ENCODE peak calls at places on chromosomes 12 and 14, in ten cellular contexts. R, X, Q, Z, J, D, T, I, A and L are unnamed samples.

GRCh38 chr12:53205747-53206146 is 1.3 kb downstream of the ITGB7 start:
- DNase-seq in R (peak; percentile 94), Z (no peak), J (no peak), D (peak; percentile 83), T (peak; percentile 49), A (no peak), I (peak; percentile 89), X (no peak), Q (peak; percentile 88), L (peak; percentile 89)

GRCh38 chr14:88168498-88169165 is 154.4 kb downstream of the KCNK10 start:
- DNase-seq in X (no peak), I (peak; percentile 61), A (no peak), T (peak; percentile 83), Z (peak; percentile 76), R (peak; percentile 21), J (peak; percentile 56), Q (peak; percentile 13), D (peak; percentile 15), L (peak; percentile 6)

GRCh38 chr12:13339538-13339937 is 143.0 kb downstream of the EMP1 start:
- DNase-seq in D (no peak), X (no peak), Q (peak; percentile 7), Z (no peak), R (peak; percentile 21), A (no peak), J (no peak), T (no peak), I (no peak), L (no peak)

GRCh38 chr12:51958542-51958941 is 7.0 kb downstream of the ACVR1B start:
- DNase-seq in D (no peak), A (no peak), T (peak; percentile 33), J (no peak), R (no peak), Q (no peak), Z (no peak), X (no peak), I (no peak), L (no peak)

GRCh38 chr14:32417956-32418552 is 89.0 kb downstream of the AKAP6 start:
- DNase-seq in Q (peak; percentile 69), J (peak; percentile 25), R (peak; percentile 83), A (no peak), X (peak; percentile 75), I (peak; percentile 76), T (no peak), D (peak; percentile 57), Z (no peak), L (peak; percentile 64)

GRCh38 chr14:28813810-28814209 is 47.2 kb downstream of the FOXG1 start:
- DNase-seq in A (no peak), T (no peak), R (peak; percentile 4), X (no peak), Z (no peak), I (no peak), D (peak; percentile 9), Q (no peak), J (no peak), L (no peak)

GRCh38 chr12:42477931-42478330 is 111.6 kb downstream of the PRICKLE1 start:
- DNase-seq in Z (no peak), Q (no peak), T (no peak), D (no peak), X (no peak), R (peak; percentile 39), J (no peak), A (no peak), I (no peak), L (peak; percentile 47)

GRCh38 chr12:42564540-42564939 is 25.0 kb downstream of the PRICKLE1 start:
- DNase-seq in D (peak; percentile 53), X (no peak), Z (no peak), T (no peak), J (no peak), A (no peak), I (no peak), Q (no peak), R (peak; percentile 34), L (no peak)

GRCh38 chr14:91246051-91246852 is 1.7 kb upstream of the GPR68 start:
- DNase-seq in T (no peak), Q (no peak), X (no peak), R (no peak), D (no peak), A (no peak), I (no peak), J (no peak), Z (no peak), L (no peak)

GRCh38 chr14:22391908-22392307 is 197.1 kb downstream of the DAD1 start:
- DNase-seq in Z (peak; percentile 84), R (peak; percentile 71), J (peak; percentile 68), Q (peak; percentile 72), D (peak; percentile 72), X (peak; percentile 34), T (peak; percentile 85), I (peak; percentile 88), A (no peak), L (peak; percentile 70)

GRCh38 chr14:94689985-94690400 is 77.8 kb downstream of the SERPINA3 start:
- DNase-seq in R (no peak), A (no peak), Q (no peak), I (no peak), Z (no peak), D (no peak), X (no peak), J (no peak), T (no peak), L (no peak)

GRCh38 chr12:82383930-82384513 is 25.7 kb downstream of the METTL25 start:
- DNase-seq in D (peak; percentile 42), X (peak; percentile 10), Q (peak; percentile 25), T (no peak), J (no peak), R (peak; percentile 51), Z (peak; percentile 41), A (no peak), I (peak; percentile 61), L (peak; percentile 51)

GRCh38 chr12:55757701-55758100 is 14.8 kb downstream of the GDF11 start:
- DNase-seq in T (no peak), I (no peak), A (no peak), Q (no peak), R (no peak), Z (no peak), J (no peak), D (no peak), X (no peak), L (no peak)

DNA sequence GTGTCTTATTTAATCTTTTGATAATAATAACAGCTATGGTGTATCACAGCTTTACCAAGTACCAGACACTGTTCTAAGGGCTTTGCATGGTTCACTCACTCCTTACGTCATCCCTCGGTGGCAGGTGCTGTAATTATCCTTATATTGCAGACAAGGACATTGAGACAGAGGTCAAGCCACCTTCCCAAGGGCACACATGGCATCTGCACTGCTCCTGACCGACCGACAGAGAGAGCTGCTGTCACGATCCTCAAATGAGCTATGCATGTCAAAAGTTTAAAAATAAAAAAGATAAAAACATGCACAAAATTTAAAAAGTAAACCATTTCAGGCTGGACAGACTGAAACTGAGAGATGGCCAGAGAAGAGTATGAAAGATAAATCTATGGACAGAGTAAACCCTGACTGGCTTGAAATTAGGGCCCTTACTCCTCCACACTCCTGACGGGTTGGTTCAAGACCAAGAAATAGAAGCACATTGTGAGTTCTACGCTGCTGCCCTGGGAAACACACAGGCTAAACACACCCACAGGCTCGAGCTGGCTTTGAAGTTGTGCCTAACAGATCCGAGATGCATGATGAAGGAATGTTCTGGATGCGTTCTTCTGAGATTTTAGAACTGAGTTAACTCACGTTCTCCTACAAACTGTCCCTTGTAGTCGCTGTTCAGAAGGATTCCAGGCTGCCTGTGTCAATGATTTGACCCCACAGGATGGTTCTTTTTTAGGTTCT is 268.7 kb downstream of the ZFP36L1 start:
- DNase-seq in R (peak; percentile 66), Q (no peak), Z (no peak), I (no peak), T (peak; percentile 33), D (no peak), J (peak; percentile 53), X (no peak), A (no peak), L (peak; percentile 36)
- TF ChIP-seq CTCF in R (peak; percentile 31), Q (peak; percentile 66), Z (peak; percentile 26), I (peak; percentile 37), T (peak; percentile 43), D (no peak), J (peak; percentile 45), X (peak; percentile 27), A (no peak), L (peak; percentile 39)

DNA sequence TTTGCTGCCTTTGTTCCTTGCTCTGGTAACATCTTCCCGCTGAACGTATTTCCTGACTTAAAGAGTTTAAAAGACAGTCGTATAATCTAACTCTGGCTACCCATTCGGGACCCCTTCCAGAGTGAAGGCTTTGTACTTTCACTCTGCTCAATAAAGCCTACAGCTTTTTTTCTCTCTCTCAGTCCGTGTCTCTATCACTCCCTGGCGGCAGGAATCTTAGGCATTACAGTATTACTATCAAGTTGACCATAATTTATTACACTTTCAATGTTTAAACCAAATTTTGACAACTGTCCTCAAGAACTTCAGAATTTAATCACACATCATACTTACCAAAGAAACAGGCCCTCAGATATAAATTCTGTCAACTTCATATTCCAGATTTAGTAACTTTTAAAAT is 967.9 kb downstream of the FSCB start:
- DNase-seq in D (peak; percentile 10), I (peak; percentile 32), R (peak; percentile 1), J (peak; percentile 65), X (no peak), T (peak; percentile 76), Z (peak; percentile 84), Q (no peak), A (no peak), L (peak; percentile 57)
- TF ChIP-seq CTCF in D (peak; percentile 23), I (peak; percentile 41), R (no peak), J (peak; percentile 35), X (peak; percentile 66), T (peak; percentile 81), Z (peak; percentile 79), Q (peak; percentile 30), A (no peak), L (no peak)

GRCh38 chr14:68683326-68683725 is 109.5 kb downstream of the ZFP36L1 start:
- DNase-seq in R (no peak), X (no peak), A (no peak), Z (no peak), J (no peak), T (no peak), Q (peak; percentile 63), I (peak; percentile 38), D (peak; percentile 80), L (peak; percentile 83)

GRCh38 chr14:68681256-68681655 is 111.6 kb downstream of the ZFP36L1 start:
- DNase-seq in T (no peak), Z (no peak), J (no peak), X (no peak), D (no peak), A (no peak), Q (no peak), I (no peak), R (no peak), L (no peak)

GRCh38 chr14:68684466-68685418 is 108.1 kb downstream of the ZFP36L1 start:
- DNase-seq in A (no peak), T (no peak), I (no peak), D (no peak), R (no peak), X (no peak), J (no peak), Z (no peak), Q (no peak), L (no peak)

GRCh38 chr14:68680541-68681051 is 112.3 kb downstream of the ZFP36L1 start:
- DNase-seq in R (peak; percentile 84), A (no peak), I (peak; percentile 63), Q (no peak), D (no peak), X (no peak), J (no peak), T (no peak), Z (no peak), L (peak; percentile 68)

GRCh38 chr14:68682166-68683103 is 110.4 kb downstream of the ZFP36L1 start:
- DNase-seq in X (peak; percentile 90), T (no peak), J (no peak), R (peak; percentile 97), I (peak; percentile 98), Z (no peak), D (peak; percentile 88), A (no peak), Q (peak; percentile 93), L (peak; percentile 97)
- TF ChIP-seq CTCF in X (no peak), T (no peak), J (no peak), R (no peak), I (no peak), Z (no peak), D (no peak), A (no peak), Q (no peak), L (no peak)

GRCh38 chr12:66149702-66150398 is 19.3 kb upstream of the LLPH start:
- DNase-seq in X (no peak), A (no peak), I (peak; percentile 28), T (peak; percentile 55), Q (no peak), Z (peak; percentile 43), D (no peak), R (no peak), J (no peak), L (no peak)
- TF ChIP-seq CTCF in X (peak; percentile 20), A (no peak), I (peak; percentile 10), T (peak; percentile 62), Q (peak; percentile 42), Z (peak; percentile 10), D (no peak), R (no peak), J (peak; percentile 5), L (no peak)